ENCODE peak calls at places on chromosomes 16 and 17, in six cellular contexts. U is iPS-NIHi11, V is amygdala, B is heart right ventricle, W is NCI-H187, J is A673. E is an unnamed sample.

GRCh38 chr16:80968386-80969113 is 38.1 kb downstream of the CMC2 start:
- DNase-seq in V (no peak), U (no peak), B (no peak), J (no peak), W (no peak), E (no peak)

GRCh38 chr17:58504826-58505351 is 9.5 kb downstream of the MTMR4 start:
- DNase-seq in W (no peak), U (no peak), J (no peak), B (no peak), V (no peak), E (peak)

GRCh38 chr17:60173304-60173807 is 23.6 kb downstream of the CA4 start:
- DNase-seq in V (no peak), U (no peak), W (no peak), B (no peak), J (peak), E (peak)

GRCh38 chr17:77884967-77885641 is 73.4 kb upstream of the TNRC6C start:
- DNase-seq in U (no peak), W (no peak), V (no peak), B (no peak), J (no peak), E (no peak)

GRCh38 chr16:57863434-57864160 is 61.3 kb upstream of the KIFC3 start:
- DNase-seq in V (no peak), U (peak), J (peak), B (peak), W (no peak), E (peak)

GRCh38 chr17:77356109-77356689 is 215.4 kb downstream of the SEC14L1 start:
- DNase-seq in V (no peak), J (no peak), U (no peak), W (no peak), B (no peak), E (peak)

GRCh38 chr17:7220593-7221280 is 999 bp downstream of the ACADVL start:
- DNase-seq in B (no peak), W (no peak), U (peak), V (no peak), J (peak), E (no peak)

GRCh38 chr17:74152591-74153455 is 50.7 kb upstream of the RPL38 start:
- DNase-seq in B (no peak), U (peak), V (no peak), W (no peak), J (no peak), E (no peak)

GRCh38 chr17:77649717-77650211 is 308.7 kb upstream of the TNRC6C start:
- DNase-seq in U (no peak), B (no peak), W (no peak), V (no peak), J (peak), E (peak)

GRCh38 chr17:17837966-17838962 is 1.5 kb upstream of the SREBF1 start:
- DNase-seq in U (no peak), J (peak), W (no peak), V (peak), B (peak), E (peak)

GRCh38 chr16:4923853-4924252 is 13.1 kb downstream of the PPL start:
- DNase-seq in B (no peak), U (no peak), W (no peak), J (no peak), V (no peak), E (no peak)

GRCh38 chr17:42525221-42525620 is 10.8 kb upstream of the NAGLU start:
- DNase-seq in U (no peak), W (no peak), V (no peak), B (no peak), J (no peak), E (no peak)

GRCh38 chr17:27294689-27295630 is 1.0 kb downstream of the WSB1 start:
- DNase-seq in J (peak), B (peak), W (peak), U (peak), V (peak), E (peak)

GRCh38 chr17:7260601-7261376 is 1.5 kb downstream of the CLDN7 start:
- DNase-seq in V (no peak), J (no peak), U (peak), W (no peak), B (no peak), E (no peak)

GRCh38 chr16:64196444-64196843 is 925.4 kb downstream of the CDH11 start:
- DNase-seq in J (no peak), W (no peak), U (no peak), V (no peak), B (no peak), E (no peak)

GRCh38 chr17:20986767-20987510 is 55.9 kb downstream of the USP22 start:
- DNase-seq in W (no peak), U (no peak), B (no peak), J (no peak), V (no peak), E (no peak)

GRCh38 chr17:28485049-28485448 is 11.6 kb downstream of the SLC13A2 start:
- DNase-seq in J (no peak), V (no peak), U (no peak), B (no peak), W (no peak), E (no peak)

GRCh38 chr16:57264950-57265371 is 19.5 kb downstream of the PLLP start:
- DNase-seq in J (no peak), V (no peak), B (no peak), W (no peak), U (no peak), E (peak)

GRCh38 chr17:16925461-16926060 is 46.4 kb downstream of the TNFRSF13B start:
- DNase-seq in V (no peak), B (no peak), W (no peak), J (no peak), U (no peak), E (no peak)

GRCh38 chr17:2056221-2057129 is 1.6 kb downstream of the HIC1 start:
- DNase-seq in B (no peak), V (no peak), U (peak), W (no peak), J (no peak), E (no peak)

GRCh38 chr16:8887952-8888560 is 5.9 kb downstream of the LITAFD start:
- DNase-seq in U (no peak), B (peak), W (no peak), V (no peak), J (no peak), E (no peak)

GRCh38 chr17:79065105-79065670 is 9.4 kb upstream of the ENGASE start:
- DNase-seq in V (no peak), U (peak), B (no peak), J (peak), W (no peak), E (no peak)

GRCh38 chr16:89565506-89566372 is 5.3 kb downstream of the RPL13 start:
- DNase-seq in W (no peak), J (peak), V (peak), U (peak), B (no peak), E (peak)

GRCh38 chr16:48912360-48912759 is 302.4 kb upstream of the N4BP1 start:
- DNase-seq in B (no peak), J (no peak), U (peak), W (no peak), V (no peak), E (peak)

E was measured in lower leg skin.